ENCODE peak calls at places on chromosome 6, in four cellular contexts. Z is spleen, Y is cardiac muscle cell, B is mesenchymal stem cell. T is an unnamed sample.
A peak's percentile ranks its signal among the peaks of the same experiment; 100 is the strongest.

GRCh38 chr6:53326372-53327016 is 22.3 kb downstream of the ELOVL5 start:
- DNase-seq in B (peak; percentile 93), Z (no peak), Y (no peak), T (no peak)

GRCh38 chr6:44496705-44497369 is 109.3 kb downstream of the CDC5L start:
- DNase-seq in B (no peak), Y (no peak), Z (no peak), T (no peak)

GRCh38 chr6:63452117-63452516 is 120.2 kb upstream of the LOC128125822 start:
- DNase-seq in Y (no peak), Z (no peak), B (peak; percentile 52), T (no peak)

GRCh38 chr6:167731731-167732422 is 94.8 kb upstream of the AFDN start:
- DNase-seq in Y (no peak), Z (peak; percentile 59), B (no peak), T (no peak)

GRCh38 chr6:41733349-41733706 is 2.1 kb downstream of the TFEB start:
- DNase-seq in Z (no peak), Y (no peak), B (peak; percentile 36), T (no peak)

GRCh38 chr6:19921821-19922220 is 84.7 kb downstream of the ID4 start:
- DNase-seq in Z (no peak), Y (peak; percentile 52), B (no peak), T (no peak)

GRCh38 chr6:149904661-149905370 is 6.9 kb upstream of the RAET1E start:
- DNase-seq in Y (no peak), Z (peak; percentile 59), B (no peak), T (peak; percentile 15)

GRCh38 chr6:127606131-127606562 is 29.2 kb downstream of the C6orf58 start:
- DNase-seq in Z (peak; percentile 46), Y (peak; percentile 75), B (peak; percentile 52), T (no peak)

GRCh38 chr6:29201966-29202365 is 31.3 kb downstream of the OR2J2 start:
- DNase-seq in Y (no peak), B (no peak), Z (no peak), T (no peak)

GRCh38 chr6:43301081-43301870 is 3.2 kb downstream of the SLC22A7 start:
- DNase-seq in B (no peak), Y (no peak), Z (no peak), T (peak; percentile 56)

GRCh38 chr6:141097471-141097870 is 1035.3 kb upstream of the GJE1 start:
- DNase-seq in Z (no peak), B (no peak), Y (no peak), T (no peak)

GRCh38 chr6:109166643-109167042 is 71.3 kb downstream of the CEP57L1 start:
- DNase-seq in Z (no peak), B (no peak), Y (no peak), T (no peak)

GRCh38 chr6:151196571-151196970 is 43.2 kb upstream of the AKAP12 start:
- DNase-seq in Z (no peak), Y (no peak), B (peak; percentile 75), T (no peak)

GRCh38 chr6:112304680-112305079 is 42.5 kb upstream of the RFPL4B start:
- DNase-seq in Y (no peak), B (no peak), Z (no peak), T (no peak)

GRCh38 chr6:146904596-146904995 is 299.6 kb upstream of the STXBP5 start:
- DNase-seq in Z (no peak), Y (no peak), B (no peak), T (no peak)

GRCh38 chr6:37351027-37351426 is 2.8 kb upstream of the RNF8 start:
- DNase-seq in Y (no peak), B (no peak), Z (no peak), T (no peak)

GRCh38 chr6:37501632-37502466 is 2.2 kb upstream of the CCDC167 start:
- DNase-seq in B (no peak), Y (no peak), Z (no peak), T (no peak)

GRCh38 chr6:81031429-81031828 is 721.1 kb downstream of the TENT5A start:
- DNase-seq in B (peak; percentile 6), Z (no peak), Y (no peak), T (no peak)

GRCh38 chr6:140043762-140044378 is 669.4 kb upstream of the CITED2 start:
- DNase-seq in B (peak; percentile 58), Y (no peak), Z (no peak), T (no peak)

GRCh38 chr6:108164815-108165706 is 761 bp upstream of the NR2E1 start:
- DNase-seq in B (no peak), Z (no peak), Y (no peak), T (no peak)

GRCh38 chr6:146184701-146185100 is 155.8 kb downstream of the GRM1 start:
- DNase-seq in B (no peak), Z (no peak), Y (no peak), T (no peak)

GRCh38 chr6:169250660-169251059 is 3.0 kb downstream of the THBS2 start:
- DNase-seq in Y (no peak), B (peak; percentile 17), Z (no peak), T (no peak)

GRCh38 chr6:34487536-34487935 is 21.7 kb downstream of the PACSIN1 start:
- DNase-seq in Y (no peak), Z (peak; percentile 39), B (no peak), T (no peak)

GRCh38 chr6:85192186-85192585 is 257.7 kb upstream of the NT5E start:
- DNase-seq in Y (no peak), B (no peak), Z (no peak), T (no peak)

GRCh38 chr6:161135695-161136591 is 137.9 kb downstream of the AGPAT4 start:
- DNase-seq in Y (no peak), Z (no peak), B (no peak), T (peak; percentile 58)

GRCh38 chr6:11494786-11495564 is 42.6 kb upstream of the TMEM170B start:
- DNase-seq in Z (no peak), B (peak; percentile 77), Y (peak; percentile 35), T (no peak)

GRCh38 chr6:33419580-33420492 is at the start of gene SYNGAP1:
- DNase-seq in Y (peak; percentile 57), B (peak; percentile 72), Z (peak; percentile 81), T (peak; percentile 88)

GRCh38 chr6:63819831-63820230 is 184.2 kb downstream of the PHF3 start:
- DNase-seq in Y (no peak), B (peak; percentile 29), Z (no peak), T (no peak)

GRCh38 chr6:38352636-38353035 is 287.1 kb downstream of the BTBD9 start:
- DNase-seq in Z (no peak), Y (no peak), B (peak; percentile 18), T (no peak)

GRCh38 chr6:19712998-19713397 is 124.2 kb upstream of the ID4 start:
- DNase-seq in B (no peak), Z (no peak), Y (no peak), T (no peak)

DNA sequence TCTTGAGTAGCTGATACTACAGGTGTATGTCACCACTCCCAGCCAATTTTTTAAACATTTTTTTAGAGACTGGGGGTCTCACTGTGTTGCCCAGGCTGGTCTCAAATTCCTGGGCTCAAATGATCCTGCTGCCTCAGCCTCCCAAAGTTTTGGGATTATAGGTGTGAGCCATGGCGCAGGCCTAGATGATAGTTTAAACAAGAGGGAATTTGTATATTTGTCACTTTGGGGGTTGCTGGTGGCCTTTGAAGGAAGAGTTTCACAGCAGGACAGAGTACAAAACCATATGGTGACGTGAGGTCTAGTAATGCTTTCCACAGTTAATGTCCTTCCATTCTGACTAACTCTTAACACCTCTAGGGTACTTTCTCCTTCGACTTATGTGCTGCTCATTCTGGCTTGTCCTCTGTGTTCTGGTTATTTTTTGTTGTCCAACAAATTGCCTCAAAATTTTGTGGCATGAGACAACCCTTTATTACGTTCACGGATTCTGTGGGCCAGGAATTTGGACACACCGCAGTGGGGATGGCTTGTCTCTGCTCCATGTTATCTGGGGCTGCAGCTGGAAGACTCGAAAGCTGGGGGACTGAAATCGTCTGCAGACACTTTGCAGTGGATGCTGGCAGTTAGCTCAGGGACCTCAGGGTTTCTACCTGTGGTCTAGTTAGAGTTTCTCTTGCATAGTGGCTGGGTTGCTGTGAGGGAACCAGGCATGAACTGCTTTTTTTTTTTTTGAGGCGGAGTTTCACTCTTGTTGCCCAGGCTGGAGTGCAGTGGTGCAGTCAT is 23.0 kb upstream of the IER3 start:
- DNase-seq in B (no peak), Z (no peak), Y (no peak), T (no peak)
- H3K27ac ChIP-seq in B (peak overlapping the region; percentile 100), Z (no peak overlapping the region), Y (no peak overlapping the region), T (no peak overlapping the region)

DNA sequence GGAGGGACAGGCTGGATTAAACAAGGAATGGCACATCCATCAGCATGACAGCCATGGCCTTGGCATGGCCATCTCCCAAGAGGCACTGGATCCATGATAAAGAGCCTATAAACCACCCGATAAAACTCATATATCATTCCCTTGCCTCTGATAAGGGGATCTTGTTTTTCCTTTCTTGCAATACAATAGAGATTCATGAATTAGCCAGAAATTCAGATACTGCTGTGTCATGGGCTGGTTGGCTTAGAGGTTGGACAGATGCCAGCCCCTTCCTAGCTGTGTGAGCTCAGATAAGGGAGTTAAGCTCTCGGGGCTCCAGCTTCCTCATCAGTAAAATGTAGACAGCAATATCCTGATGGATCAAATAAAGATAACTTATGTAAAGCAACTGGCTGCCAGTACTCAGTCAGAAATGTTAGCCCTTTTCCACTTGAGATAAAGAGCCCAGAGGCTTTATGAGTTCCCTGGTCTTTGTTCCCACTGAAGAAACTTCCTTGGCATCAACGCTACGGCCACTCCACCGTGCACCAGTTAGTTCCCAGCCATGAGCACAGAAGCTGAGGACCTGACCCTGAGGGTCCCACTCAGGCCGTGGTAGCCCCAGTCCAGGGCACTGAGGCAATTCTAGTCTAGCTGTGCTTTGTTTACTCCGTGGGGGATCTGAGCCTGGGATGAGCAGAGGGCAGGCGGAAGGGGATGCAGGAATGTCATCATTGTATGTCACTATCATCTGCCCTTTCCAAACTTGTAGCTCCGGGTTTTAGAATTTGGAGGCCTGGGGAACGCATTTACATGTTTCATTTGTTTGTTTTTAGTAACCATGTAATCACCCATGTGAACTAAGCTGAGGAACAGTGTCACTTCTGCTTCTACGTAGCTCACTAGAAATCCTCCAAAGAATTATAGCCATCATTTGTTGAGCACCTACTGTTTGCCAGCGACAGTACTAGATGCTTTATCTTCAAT is 67.2 kb upstream of the TBC1D7 start:
- DNase-seq in Y (peak; percentile 73), B (peak; percentile 77), Z (no peak), T (peak; percentile 78)
- H3K4me3 ChIP-seq in Y (no peak overlapping the region), B (no peak overlapping the region), Z (no peak overlapping the region), T (no peak overlapping the region)

GRCh38 chr6:89410231-89411018 is 1.6 kb downstream of the RRAGD start:
- DNase-seq in B (no peak), Z (no peak), Y (no peak), T (no peak)
- H3K27ac ChIP-seq in B (no peak overlapping the region), Z (peak overlapping the region; percentile 84), Y (peak overlapping the region; percentile 94), T (peak overlapping the region; percentile 92)

GRCh38 chr6:25223421-25224052 is 55.6 kb upstream of the CARMIL1 start:
- DNase-seq in B (peak; percentile 69), Z (no peak), Y (peak; percentile 71), T (no peak)
- H3K4me3 ChIP-seq in B (peak overlapping the region; percentile 66), Z (peak overlapping the region; percentile 12), Y (no peak overlapping the region), T (peak overlapping the region; percentile 42)

GRCh38 chr6:30554962-30555361 is 1.3 kb downstream of the GNL1 start:
- DNase-seq in Z (no peak), Y (no peak), B (no peak), T (no peak)
- H3K27ac ChIP-seq in Z (peak overlapping the region; percentile 100), Y (peak overlapping the region; percentile 87), B (peak overlapping the region; percentile 75), T (peak overlapping the region; percentile 99)